ENCODE peak calls at places on chromosomes 5 and 9, in eight cellular contexts. C, I, L, Y, O, J, K and A are unnamed samples.
A peak's percentile ranks its signal among the peaks of the same experiment; 100 is the strongest.

GRCh38 chr5:179619776-179620175 is 3.7 kb downstream of the HNRNPH1 start:
- DNase-seq in O (no peak), I (no peak), J (no peak), C (peak; percentile 44), Y (no peak), L (no peak), K (no peak), A (no peak)

GRCh38 chr9:69798737-69799136 is 21.9 kb upstream of the CFAP95 start:
- DNase-seq in K (no peak), C (peak; percentile 79), I (no peak), J (no peak), Y (no peak), L (no peak), O (no peak), A (no peak)

GRCh38 chr5:110925398-110925797 is 146.1 kb upstream of the TSLP start:
- DNase-seq in L (no peak), O (no peak), J (no peak), K (no peak), Y (no peak), C (peak; percentile 48), I (no peak), A (no peak)

GRCh38 chr5:176559683-176560082 is 10.5 kb downstream of the CDHR2 start:
- DNase-seq in I (no peak), Y (peak; percentile 50), J (no peak), O (no peak), K (peak; percentile 34), L (no peak), C (peak; percentile 56), A (no peak)

GRCh38 chr5:54013556-54014157 is 296.7 kb downstream of the ARL15 start:
- DNase-seq in I (no peak), C (peak; percentile 95), K (no peak), O (no peak), L (no peak), Y (peak; percentile 27), J (peak; percentile 68), A (no peak)

GRCh38 chr9:102456562-102456961 is 538.6 kb upstream of the CYLC2 start:
- DNase-seq in L (no peak), I (no peak), K (no peak), J (no peak), O (no peak), C (no peak), Y (no peak), A (no peak)

GRCh38 chr5:143505354-143505753 is 101.9 kb upstream of the NR3C1 start:
- DNase-seq in L (no peak), C (no peak), K (no peak), Y (no peak), O (no peak), I (no peak), J (no peak), A (no peak)

GRCh38 chr5:125496393-125496792 is 750.0 kb upstream of the ZNF608 start:
- DNase-seq in Y (no peak), O (no peak), L (no peak), K (no peak), C (no peak), J (no peak), I (no peak), A (no peak)

GRCh38 chr5:472076-472655 is 29.2 kb downstream of the EXOC3 start:
- DNase-seq in J (no peak), C (peak; percentile 8), Y (no peak), O (no peak), L (no peak), K (no peak), I (no peak), A (no peak)

GRCh38 chr5:43121565-43122484 is 1.1 kb downstream of the ZNF131 start:
- DNase-seq in J (peak; percentile 23), L (peak; percentile 21), K (no peak), O (peak; percentile 34), I (no peak), C (peak; percentile 37), Y (no peak), A (peak; percentile 57)

GRCh38 chr5:86971034-86971511 is 296.6 kb upstream of the RASA1 start:
- DNase-seq in C (peak; percentile 51), J (no peak), I (no peak), Y (peak; percentile 18), O (no peak), L (no peak), K (peak; percentile 47), A (no peak)

GRCh38 chr9:14373319-14373632 is 59.3 kb upstream of the NFIB start:
- DNase-seq in K (no peak), I (no peak), L (no peak), J (no peak), Y (no peak), C (no peak), O (no peak), A (no peak)

GRCh38 chr5:71719092-71719964 is at the start of gene CARTPT:
- DNase-seq in O (no peak), L (no peak), Y (no peak), J (no peak), C (no peak), I (no peak), K (no peak), A (no peak)

GRCh38 chr9:107019216-107019615 is 156.2 kb downstream of the ZNF462 start:
- DNase-seq in O (no peak), C (no peak), I (no peak), L (no peak), Y (no peak), K (no peak), J (peak; percentile 49), A (no peak)

GRCh38 chr9:130535818-130536521 is 43.4 kb upstream of the FUBP3 start:
- DNase-seq in C (peak; percentile 49), I (no peak), L (no peak), Y (no peak), J (no peak), K (no peak), O (no peak), A (peak; percentile 87)

GRCh38 chr5:66129184-66129583 is 14.9 kb upstream of the SREK1 start:
- DNase-seq in O (no peak), I (no peak), J (no peak), L (no peak), Y (no peak), C (no peak), K (no peak), A (no peak)

GRCh38 chr5:146073239-146073900 is 32.0 kb downstream of the PLAC8L1 start:
- DNase-seq in O (no peak), I (no peak), L (no peak), J (no peak), K (no peak), C (no peak), Y (no peak), A (no peak)

GRCh38 chr9:115063058-115063850 is 54.7 kb downstream of the TNC start:
- DNase-seq in C (peak; percentile 63), Y (no peak), L (no peak), K (no peak), I (no peak), J (no peak), O (no peak), A (no peak)

GRCh38 chr5:176578391-176578808 is 29.3 kb downstream of the CDHR2 start:
- DNase-seq in L (no peak), I (no peak), K (peak; percentile 39), J (no peak), O (no peak), Y (peak; percentile 83), C (peak; percentile 77), A (no peak)

GRCh38 chr5:119420173-119420572 is 32.1 kb upstream of the HSD17B4 start:
- DNase-seq in J (no peak), O (no peak), L (no peak), I (no peak), C (peak; percentile 54), Y (no peak), K (no peak), A (no peak)

GRCh38 chr5:155418960-155419579 is 405.5 kb downstream of the KIF4B start:
- DNase-seq in Y (no peak), K (no peak), L (no peak), J (no peak), I (no peak), C (peak; percentile 2), O (no peak), A (no peak)

GRCh38 chr9:87212563-87213154 is 265.4 kb upstream of the GAS1 start:
- DNase-seq in K (no peak), J (peak; percentile 67), L (no peak), I (no peak), Y (peak; percentile 4), O (no peak), C (peak; percentile 91), A (no peak)

GRCh38 chr5:19891658-19892057 is 96.3 kb downstream of the CDH18 start:
- DNase-seq in J (no peak), C (peak; percentile 79), O (no peak), Y (no peak), I (no peak), L (no peak), K (no peak), A (no peak)

GRCh38 chr5:133386662-133387061 is 225.7 kb downstream of the FSTL4 start:
- DNase-seq in I (no peak), O (no peak), Y (no peak), K (no peak), J (no peak), L (no peak), C (no peak), A (no peak)

GRCh38 chr5:34474573-34475021 is 181.5 kb upstream of the RAI14 start:
- DNase-seq in J (no peak), Y (peak; percentile 38), C (peak; percentile 55), L (no peak), I (no peak), K (peak; percentile 52), O (no peak), A (peak; percentile 12)

GRCh38 chr9:27468000-27468399 is 56.1 kb upstream of the IFNK start:
- DNase-seq in I (no peak), J (no peak), C (no peak), L (no peak), Y (no peak), K (no peak), O (no peak), A (no peak)